ENCODE peak calls at places on chromosomes 13 and 19, in eight cellular contexts. Q is T-cell; Y is stimulated activated CD8-positive, alpha-beta memory T cell treated with anti-CD3 and anti-CD28 coated beads, Interleukin-7, amount 100 ng/mL, for 1 hour; P is HuH-7.5; H is mesenteric fat pad; J is MV-4-11; R is fibroblast of pulmonary artery; I is AG08396. W is an unnamed sample.

GRCh38 chr19:50969413-50969760 is at the start of gene KLK6:
- DNase-seq in Q (no peak), J (no peak), R (no peak), I (no peak), Y (no peak), P (no peak), H (no peak), W (peak)

GRCh38 chr19:7533925-7534480 is 1.5 kb upstream of the PNPLA6 start:
- DNase-seq in Q (peak), Y (peak), J (peak), H (no peak), P (peak), I (peak), R (peak), W (peak)

GRCh38 chr13:106186366-106187030 is 349.0 kb downstream of the EFNB2 start:
- DNase-seq in H (no peak), Q (no peak), Y (no peak), I (no peak), P (no peak), J (no peak), R (peak), W (no peak)

GRCh38 chr19:20078696-20079095 is 896 bp downstream of the ZNF90 start:
- DNase-seq in I (peak), P (no peak), R (peak), J (no peak), H (no peak), Q (no peak), Y (no peak), W (no peak)

GRCh38 chr19:49438261-49438660 is 3.1 kb downstream of the SLC17A7 start:
- DNase-seq in J (no peak), Y (no peak), H (no peak), P (no peak), Q (no peak), I (no peak), R (no peak), W (no peak)

GRCh38 chr13:47420012-47420411 is 523.2 kb upstream of the HTR2A start:
- DNase-seq in Y (no peak), H (no peak), P (no peak), Q (no peak), R (no peak), I (no peak), J (no peak), W (no peak)

GRCh38 chr19:30673336-30673735 is 301.2 kb downstream of the ZNF536 start:
- DNase-seq in Y (no peak), J (no peak), P (no peak), I (no peak), Q (no peak), H (peak), R (no peak), W (no peak)

GRCh38 chr13:24709186-24709913 is 29.1 kb downstream of the ATP12A start:
- DNase-seq in Q (peak), P (no peak), H (peak), Y (peak), I (no peak), R (no peak), J (peak), W (no peak)

GRCh38 chr19:56404705-56405056 is 549 bp downstream of the ZNF583 start:
- DNase-seq in J (no peak), P (no peak), Y (no peak), I (no peak), Q (no peak), H (no peak), R (no peak), W (no peak)

GRCh38 chr19:49497047-49497789 is 984 bp downstream of the RPS11 start:
- DNase-seq in P (no peak), R (peak), J (peak), Q (peak), H (no peak), Y (no peak), I (peak), W (no peak)

W was measured in breast epithelium.